ENCODE peak calls at places on chromosomes 11 and 22, in six cellular contexts. Q is ovary, J is suprapubic skin, W is adrenal gland, I is stomach, X is transverse colon. A is an unnamed sample.

GRCh38 chr11:36450391-36450714 is 59.7 kb downstream of the TRAF6 start:
- DNase-seq in Q (no peak), J (no peak), W (no peak), I (no peak), X (no peak), A (no peak)

GRCh38 chr22:43011079-43011478 is 3.9 kb downstream of the PACSIN2 start:
- DNase-seq in Q (no peak), J (no peak), W (no peak), I (peak; percentile 57), X (no peak), A (no peak)

GRCh38 chr11:61541568-61541967 is 33.0 kb downstream of the LRRC10B start:
- DNase-seq in Q (peak; percentile 55), J (no peak), W (no peak), I (no peak), X (no peak), A (no peak)

GRCh38 chr11:119320593-119321524 is 3.9 kb upstream of the MCAM start:
- DNase-seq in Q (peak; percentile 49), J (peak; percentile 81), W (peak; percentile 40), I (peak; percentile 64), X (peak; percentile 72), A (no peak)

GRCh38 chr22:30397656-30398635 is 1.1 kb downstream of the SEC14L2 start:
- DNase-seq in Q (no peak), J (no peak), W (no peak), I (no peak), X (no peak), A (no peak)

GRCh38 chr22:33883561-33883960 is 36.7 kb downstream of the LARGE1 start:
- DNase-seq in Q (no peak), J (no peak), W (no peak), I (no peak), X (no peak), A (no peak)

GRCh38 chr11:115930886-115931537 is 426.8 kb upstream of the CADM1 start:
- DNase-seq in Q (no peak), J (no peak), W (no peak), I (no peak), X (peak; percentile 22), A (no peak)

GRCh38 chr11:10275714-10276113 is 18.3 kb downstream of the SBF2 start:
- DNase-seq in Q (no peak), J (no peak), W (no peak), I (no peak), X (no peak), A (no peak)

GRCh38 chr11:132064987-132065620 is 694.7 kb downstream of the NTM start:
- DNase-seq in Q (no peak), J (no peak), W (no peak), I (no peak), X (no peak), A (no peak)

GRCh38 chr11:112555491-112556364 is 295.1 kb upstream of the PLET1 start:
- DNase-seq in Q (peak; percentile 24), J (no peak), W (peak; percentile 50), I (peak; percentile 77), X (peak; percentile 67), A (peak; percentile 52)

GRCh38 chr11:13721760-13722159 is 53.3 kb downstream of the FAR1 start:
- DNase-seq in Q (no peak), J (no peak), W (no peak), I (no peak), X (no peak), A (no peak)

GRCh38 chr11:35763301-35763700 is 100.7 kb downstream of the TRIM44 start:
- DNase-seq in Q (no peak), J (no peak), W (no peak), I (no peak), X (no peak), A (no peak)

GRCh38 chr22:19941365-19942070 is at the start of the genes COMT and TXNRD2:
- DNase-seq in Q (peak; percentile 80), J (no peak), W (peak; percentile 70), I (peak; percentile 81), X (peak; percentile 78), A (peak; percentile 63)

GRCh38 chr11:121449626-121450025 is 2.5 kb upstream of the SORL1 start:
- DNase-seq in Q (no peak), J (no peak), W (no peak), I (no peak), X (no peak), A (no peak)

GRCh38 chr22:29394931-29395581 is 6.7 kb upstream of the AP1B1 start:
- DNase-seq in Q (peak; percentile 68), J (peak; percentile 80), W (peak; percentile 75), I (peak; percentile 75), X (peak; percentile 78), A (peak; percentile 74)

GRCh38 chr11:61569701-61570100 is 11.2 kb downstream of the SYT7 start:
- DNase-seq in Q (no peak), J (no peak), W (no peak), I (no peak), X (no peak), A (no peak)

GRCh38 chr22:29531419-29531818 is 22.1 kb downstream of the THOC5 start:
- DNase-seq in Q (no peak), J (no peak), W (no peak), I (no peak), X (no peak), A (no peak)

GRCh38 chr11:100932474-100933100 is 197.0 kb downstream of the PGR start:
- DNase-seq in Q (no peak), J (no peak), W (no peak), I (no peak), X (no peak), A (no peak)

DNA sequence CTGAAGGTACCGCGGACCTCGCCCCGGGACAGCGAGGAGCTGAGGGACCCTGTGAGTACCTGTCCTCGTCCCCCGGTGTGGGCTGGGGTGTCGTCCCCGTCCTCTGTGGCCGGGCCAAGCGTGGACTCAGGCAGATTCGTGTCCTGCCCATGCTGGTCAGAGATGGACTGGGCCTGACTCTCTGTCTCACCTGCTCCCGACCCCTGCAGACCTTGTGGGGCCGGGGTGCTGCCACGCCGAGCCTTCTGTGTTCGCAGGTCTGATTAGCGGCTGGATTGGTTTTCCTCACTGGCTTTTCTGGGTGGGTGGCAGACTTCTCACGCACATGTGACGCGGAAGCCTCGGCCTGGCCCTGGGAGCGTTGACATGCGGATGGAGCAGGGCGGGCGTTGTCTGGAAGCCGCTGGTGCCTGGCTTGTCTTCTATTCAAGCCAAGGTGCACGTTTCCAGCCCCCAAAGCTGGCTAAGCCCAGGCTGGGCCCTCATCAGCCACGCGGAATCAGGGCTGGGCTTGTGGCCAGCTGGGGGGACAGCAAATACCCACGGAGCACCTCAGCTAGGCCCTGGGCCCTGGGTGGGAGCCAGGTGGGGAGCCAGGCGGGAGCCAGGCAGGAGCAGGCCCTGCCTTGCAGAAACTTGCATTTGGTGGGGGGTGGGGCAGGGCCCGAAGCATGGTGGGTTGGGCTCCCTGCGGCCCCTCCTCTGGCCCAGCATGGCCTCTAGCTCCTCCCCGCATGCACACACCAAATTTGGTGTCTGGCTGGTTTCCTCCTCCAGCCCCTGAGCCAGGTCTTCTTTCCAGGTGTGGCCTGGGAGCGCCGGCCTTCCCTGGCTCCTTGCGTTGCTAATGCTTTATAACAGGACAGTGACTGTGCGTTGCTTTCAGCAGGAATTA is 7.0 kb downstream of the GRAMD4 start:
- DNase-seq in Q (no peak), J (no peak), W (no peak), I (no peak), X (no peak), A (no peak)
- H3K27ac ChIP-seq in Q (no peak overlapping the region), J (peak overlapping the region; percentile 74), W (no peak overlapping the region), I (no peak overlapping the region), X (no peak overlapping the region), A (no peak overlapping the region)

GRCh38 chr22:22180738-22181514 is 63.7 kb upstream of the VPREB1 start:
- DNase-seq in Q (no peak), J (no peak), W (no peak), I (no peak), X (no peak), A (no peak)

GRCh38 chr22:22182218-22182989 is 62.2 kb upstream of the VPREB1 start:
- DNase-seq in Q (no peak), J (no peak), W (no peak), I (no peak), X (no peak), A (no peak)

GRCh38 chr22:22184277-22184807 is 60.2 kb upstream of the VPREB1 start:
- DNase-seq in Q (no peak), J (no peak), W (no peak), I (no peak), X (no peak), A (no peak)

GRCh38 chr22:22181515-22181959 is 63.0 kb upstream of the VPREB1 start:
- DNase-seq in Q (no peak), J (no peak), W (no peak), I (no peak), X (no peak), A (no peak)

GRCh38 chr22:22182990-22183264 is 61.7 kb upstream of the VPREB1 start:
- DNase-seq in Q (no peak), J (no peak), W (no peak), I (no peak), X (no peak), A (no peak)
- TF ChIP-seq POLR2A in Q (no peak), J (no peak), W (no peak), I (no peak), X (no peak), A (no peak)

DNA sequence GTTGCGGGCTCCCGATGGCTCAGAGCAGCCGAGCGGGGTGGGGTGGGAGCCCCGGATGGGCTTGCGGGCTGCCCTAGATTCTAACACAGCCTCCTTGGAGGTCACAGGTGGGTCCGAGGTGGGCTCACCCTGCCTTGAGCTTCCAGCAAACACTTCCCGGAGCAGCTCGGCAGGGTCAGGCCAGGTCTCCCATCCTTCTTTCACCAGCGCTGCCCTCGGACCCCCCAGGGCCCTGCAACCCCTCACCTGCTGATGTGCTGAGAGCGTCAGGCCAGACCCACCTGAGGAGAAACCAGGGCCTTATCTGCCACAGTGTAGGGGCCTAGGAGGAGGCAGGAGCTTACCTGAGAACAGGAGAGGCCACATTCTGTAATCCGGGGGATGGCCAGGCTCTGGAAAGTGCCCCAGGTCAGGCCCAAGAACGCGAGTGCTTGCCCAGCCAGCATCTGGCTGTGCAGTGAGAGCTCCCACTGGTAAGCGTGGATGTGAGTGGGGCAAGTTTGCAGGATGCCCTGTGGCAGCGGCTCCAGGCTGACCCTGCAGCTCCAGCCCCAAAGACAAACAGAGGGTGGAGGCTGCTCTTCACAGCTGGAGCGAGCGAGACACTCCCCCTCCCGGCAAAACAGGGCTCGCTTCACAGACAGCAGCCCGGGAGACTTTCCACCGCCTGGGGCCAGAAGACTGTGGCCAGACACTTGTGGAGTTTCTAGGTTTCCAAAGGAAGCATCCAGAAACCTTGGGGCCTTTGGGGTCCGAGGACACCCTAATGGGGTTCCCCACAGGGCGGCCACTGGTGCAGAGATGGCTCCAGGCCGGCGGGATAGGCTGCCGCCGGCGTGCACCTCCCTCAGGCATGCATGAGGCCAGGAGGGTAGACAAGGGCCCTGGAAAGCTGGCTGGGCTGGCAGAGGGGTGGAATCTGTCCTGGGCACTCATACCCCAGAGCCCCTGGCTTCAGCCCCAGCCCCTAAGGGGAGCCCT is at the start of gene IL17REL:
- DNase-seq in Q (peak; percentile 27), J (no peak), W (no peak), I (peak; percentile 55), X (peak; percentile 41), A (no peak)
- H3K27ac ChIP-seq in Q (no peak within 1 kb of the TSS), J (no peak within 1 kb of the TSS), W (no peak within 1 kb of the TSS), I (no peak within 1 kb of the TSS), X (no peak within 1 kb of the TSS), A (no peak within 1 kb of the TSS)

GRCh38 chr11:76579752-76580151 is 90.8 kb downstream of the LRRC32 start:
- DNase-seq in Q (no peak), J (no peak), W (no peak), I (no peak), X (no peak), A (no peak)
- TF ChIP-seq POLR2A in Q (no peak), J (no peak), W (no peak), I (no peak), X (no peak), A (no peak)

GRCh38 chr11:8729837-8730696 is 47.5 kb downstream of the RPL27A start:
- DNase-seq in Q (no peak), J (no peak), W (no peak), I (no peak), X (no peak), A (no peak)
- H3K27ac ChIP-seq in Q (no peak overlapping the region), J (no peak overlapping the region), W (peak overlapping the region; percentile 52), I (peak overlapping the region; percentile 83), X (peak overlapping the region; percentile 93), A (peak overlapping the region; percentile 12)

A was measured in thyroid gland.